ENCODE peak calls at places on chromosomes 1 and 21, in five cellular contexts. D is thoracic aorta, T is right cardiac atrium, M is NCI-H2081, Z is endodermal cell. Y is an unnamed sample.

GRCh38 chr1:214271174-214271858 is 9.6 kb upstream of the SMYD2 start:
- DNase-seq in D (no peak), T (no peak), M (no peak), Z (peak; percentile 63), Y (no peak)

GRCh38 chr1:227947678-227948492 is at the start of gene WNT9A:
- DNase-seq in D (no peak), T (peak; percentile 61), M (peak; percentile 80), Z (peak; percentile 87), Y (peak; percentile 50)

GRCh38 chr1:13764933-13765332 is 64.9 kb downstream of the PRDM2 start:
- DNase-seq in D (no peak), T (no peak), M (no peak), Z (peak; percentile 79), Y (peak; percentile 47)

GRCh38 chr1:75123756-75124155 is 10.4 kb upstream of the LHX8 start:
- DNase-seq in D (no peak), T (no peak), M (no peak), Z (no peak), Y (no peak)

GRCh38 chr1:85085417-85085816 is 37.1 kb upstream of the MCOLN3 start:
- DNase-seq in D (no peak), T (no peak), M (no peak), Z (no peak), Y (no peak)

GRCh38 chr21:35333831-35334593 is 284.9 kb upstream of the RUNX1 start:
- DNase-seq in D (no peak), T (no peak), M (no peak), Z (no peak), Y (no peak)

GRCh38 chr1:145695781-145696629 is 11.2 kb downstream of the PDZK1 start:
- DNase-seq in D (no peak), T (no peak), M (no peak), Z (no peak), Y (no peak)

GRCh38 chr1:87867631-87868030 is 539.0 kb downstream of the LMO4 start:
- DNase-seq in D (no peak), T (no peak), M (no peak), Z (no peak), Y (no peak)

GRCh38 chr1:24379733-24380315 is 33.8 kb downstream of the STPG1 start:
- DNase-seq in D (no peak), T (no peak), M (no peak), Z (peak; percentile 7), Y (no peak)

GRCh38 chr1:32701421-32701911 is 1.1 kb downstream of the SYNC start:
- DNase-seq in D (no peak), T (no peak), M (no peak), Z (peak; percentile 53), Y (no peak)